ENCODE peak calls at places on chromosome 15, in five cellular contexts. One of them, this sample, is unnamed.

GRCh38 chr15:80210612-80211554 is 41.1 kb downstream of the CTXND1 start:
- ATAC-seq in naive thymus-derived CD4-positive, alpha-beta T cell: no peak
- ATAC-seq in pancreas: peak
- ATAC-seq in left lung: no peak
- ATAC-seq in heart right ventricle: no peak
- ATAC-seq in this sample: no peak

GRCh38 chr15:48459571-48460461 is 128.6 kb downstream of the DUT start:
- ATAC-seq in naive thymus-derived CD4-positive, alpha-beta T cell: no peak
- ATAC-seq in left lung: no peak
- ATAC-seq in pancreas: no peak
- ATAC-seq in heart right ventricle: no peak
- ATAC-seq in this sample: peak

GRCh38 chr15:82177291-82178010 is 85.1 kb downstream of the EFL1 start:
- ATAC-seq in left lung: peak
- ATAC-seq in heart right ventricle: no peak
- ATAC-seq in pancreas: no peak
- ATAC-seq in naive thymus-derived CD4-positive, alpha-beta T cell: no peak
- ATAC-seq in this sample: peak

GRCh38 chr15:29936353-29937049 is 114.2 kb upstream of the TJP1 start:
- ATAC-seq in pancreas: peak
- ATAC-seq in left lung: peak
- ATAC-seq in naive thymus-derived CD4-positive, alpha-beta T cell: no peak
- ATAC-seq in heart right ventricle: no peak
- ATAC-seq in this sample: no peak

GRCh38 chr15:34754674-34755418 is at the start of gene GJD2:
- ATAC-seq in left lung: peak
- ATAC-seq in naive thymus-derived CD4-positive, alpha-beta T cell: no peak
- ATAC-seq in heart right ventricle: no peak
- ATAC-seq in pancreas: peak
- ATAC-seq in this sample: no peak

GRCh38 chr15:48020166-48020565 is 100.6 kb upstream of the SLC24A5 start:
- ATAC-seq in naive thymus-derived CD4-positive, alpha-beta T cell: no peak
- ATAC-seq in pancreas: no peak
- ATAC-seq in left lung: no peak
- ATAC-seq in heart right ventricle: no peak
- ATAC-seq in this sample: no peak

GRCh38 chr15:75203908-75204263 is 2.2 kb downstream of the C15orf39 start:
- ATAC-seq in left lung: no peak
- ATAC-seq in naive thymus-derived CD4-positive, alpha-beta T cell: no peak
- ATAC-seq in pancreas: no peak
- ATAC-seq in heart right ventricle: no peak
- ATAC-seq in this sample: no peak

GRCh38 chr15:69116391-69116790 is 44.0 kb upstream of the GLCE start:
- ATAC-seq in naive thymus-derived CD4-positive, alpha-beta T cell: no peak
- ATAC-seq in pancreas: no peak
- ATAC-seq in left lung: no peak
- ATAC-seq in heart right ventricle: no peak
- ATAC-seq in this sample: no peak

GRCh38 chr15:57296473-57297162 is 79.7 kb upstream of the CGNL1 start:
- ATAC-seq in left lung: no peak
- ATAC-seq in naive thymus-derived CD4-positive, alpha-beta T cell: no peak
- ATAC-seq in heart right ventricle: no peak
- ATAC-seq in pancreas: peak
- ATAC-seq in this sample: no peak

GRCh38 chr15:68407886-68408500 is 24.0 kb downstream of the ITGA11 start:
- ATAC-seq in naive thymus-derived CD4-positive, alpha-beta T cell: no peak
- ATAC-seq in heart right ventricle: no peak
- ATAC-seq in pancreas: no peak
- ATAC-seq in left lung: no peak
- ATAC-seq in this sample: no peak

GRCh38 chr15:80531388-80532184 is 127.4 kb downstream of the ARNT2 start:
- ATAC-seq in left lung: peak
- ATAC-seq in naive thymus-derived CD4-positive, alpha-beta T cell: no peak
- ATAC-seq in heart right ventricle: no peak
- ATAC-seq in pancreas: no peak
- ATAC-seq in this sample: peak

GRCh38 chr15:74240002-74240568 is 4.0 kb downstream of the CCDC33 start:
- ATAC-seq in pancreas: peak
- ATAC-seq in left lung: peak
- ATAC-seq in heart right ventricle: peak
- ATAC-seq in naive thymus-derived CD4-positive, alpha-beta T cell: no peak
- ATAC-seq in this sample: peak

GRCh38 chr15:61198722-61199121 is 30.4 kb downstream of the RORA start:
- ATAC-seq in heart right ventricle: no peak
- ATAC-seq in left lung: no peak
- ATAC-seq in pancreas: no peak
- ATAC-seq in naive thymus-derived CD4-positive, alpha-beta T cell: no peak
- ATAC-seq in this sample: no peak

GRCh38 chr15:51917493-51917892 is 54.1 kb downstream of the LEO1 start:
- ATAC-seq in naive thymus-derived CD4-positive, alpha-beta T cell: no peak
- ATAC-seq in left lung: peak
- ATAC-seq in pancreas: peak
- ATAC-seq in heart right ventricle: peak
- ATAC-seq in this sample: no peak

GRCh38 chr15:56468271-56468912 is 3.5 kb upstream of the MNS1 start:
- ATAC-seq in naive thymus-derived CD4-positive, alpha-beta T cell: peak
- ATAC-seq in pancreas: no peak
- ATAC-seq in heart right ventricle: no peak
- ATAC-seq in left lung: peak
- ATAC-seq in this sample: no peak

GRCh38 chr15:68258684-68259083 is 18.9 kb upstream of the FEM1B start:
- ATAC-seq in left lung: no peak
- ATAC-seq in naive thymus-derived CD4-positive, alpha-beta T cell: peak
- ATAC-seq in heart right ventricle: no peak
- ATAC-seq in pancreas: no peak
- ATAC-seq in this sample: peak

GRCh38 chr15:100525894-100526512 is 2.7 kb downstream of the CERS3 start:
- ATAC-seq in heart right ventricle: peak
- ATAC-seq in left lung: no peak
- ATAC-seq in pancreas: peak
- ATAC-seq in naive thymus-derived CD4-positive, alpha-beta T cell: no peak
- ATAC-seq in this sample: peak

GRCh38 chr15:42447599-42447998 is 43.3 kb downstream of the ZNF106 start:
- ATAC-seq in naive thymus-derived CD4-positive, alpha-beta T cell: no peak
- ATAC-seq in pancreas: no peak
- ATAC-seq in heart right ventricle: peak
- ATAC-seq in left lung: no peak
- ATAC-seq in this sample: no peak

GRCh38 chr15:40443846-40444245 is 3.1 kb downstream of the BAHD1 start:
- ATAC-seq in left lung: no peak
- ATAC-seq in pancreas: no peak
- ATAC-seq in heart right ventricle: no peak
- ATAC-seq in naive thymus-derived CD4-positive, alpha-beta T cell: no peak
- ATAC-seq in this sample: no peak

GRCh38 chr15:78840661-78841060 is 29.4 kb upstream of the ADAMTS7 start:
- ATAC-seq in naive thymus-derived CD4-positive, alpha-beta T cell: peak
- ATAC-seq in pancreas: no peak
- ATAC-seq in heart right ventricle: peak
- ATAC-seq in left lung: peak
- ATAC-seq in this sample: peak

GRCh38 chr15:47900731-47901130 is 183.4 kb downstream of the SEMA6D start:
- ATAC-seq in heart right ventricle: no peak
- ATAC-seq in left lung: no peak
- ATAC-seq in pancreas: no peak
- ATAC-seq in naive thymus-derived CD4-positive, alpha-beta T cell: no peak
- ATAC-seq in this sample: no peak

GRCh38 chr15:86629957-86630356 is 550.3 kb downstream of the AGBL1 start:
- ATAC-seq in naive thymus-derived CD4-positive, alpha-beta T cell: no peak
- ATAC-seq in pancreas: no peak
- ATAC-seq in left lung: no peak
- ATAC-seq in heart right ventricle: no peak
- ATAC-seq in this sample: no peak

GRCh38 chr15:31308185-31308639 is 18.4 kb upstream of the KLF13 start:
- ATAC-seq in pancreas: no peak
- ATAC-seq in left lung: no peak
- ATAC-seq in heart right ventricle: no peak
- ATAC-seq in naive thymus-derived CD4-positive, alpha-beta T cell: no peak
- ATAC-seq in this sample: no peak

GRCh38 chr15:50803479-50803878 is 38.0 kb upstream of the SPPL2A start:
- ATAC-seq in left lung: no peak
- ATAC-seq in pancreas: no peak
- ATAC-seq in naive thymus-derived CD4-positive, alpha-beta T cell: no peak
- ATAC-seq in heart right ventricle: no peak
- ATAC-seq in this sample: no peak

GRCh38 chr15:65094294-65094995 is 17.9 kb downstream of the KBTBD13 start:
- ATAC-seq in naive thymus-derived CD4-positive, alpha-beta T cell: no peak
- ATAC-seq in pancreas: no peak
- ATAC-seq in left lung: peak
- ATAC-seq in heart right ventricle: peak
- ATAC-seq in this sample: peak

GRCh38 chr15:42736178-42736792 is 643 bp downstream of the CDAN1 start:
- ATAC-seq in naive thymus-derived CD4-positive, alpha-beta T cell: peak
- ATAC-seq in heart right ventricle: peak
- ATAC-seq in pancreas: peak
- ATAC-seq in left lung: peak
- ATAC-seq in this sample: peak

GRCh38 chr15:52309154-52309548 is 13.5 kb upstream of the MYO5C start:
- ATAC-seq in pancreas: peak
- ATAC-seq in heart right ventricle: peak
- ATAC-seq in left lung: no peak
- ATAC-seq in naive thymus-derived CD4-positive, alpha-beta T cell: no peak
- ATAC-seq in this sample: no peak

GRCh38 chr15:57550640-57551039 is 41.1 kb upstream of the MYZAP start:
- ATAC-seq in pancreas: peak
- ATAC-seq in naive thymus-derived CD4-positive, alpha-beta T cell: no peak
- ATAC-seq in heart right ventricle: peak
- ATAC-seq in left lung: peak
- ATAC-seq in this sample: peak

GRCh38 chr15:41505776-41506175 is 7.9 kb downstream of the LTK start:
- ATAC-seq in heart right ventricle: no peak
- ATAC-seq in left lung: no peak
- ATAC-seq in pancreas: no peak
- ATAC-seq in naive thymus-derived CD4-positive, alpha-beta T cell: no peak
- ATAC-seq in this sample: no peak

GRCh38 chr15:40054746-40055575 is 16.0 kb upstream of the SRP14 start:
- ATAC-seq in pancreas: peak
- ATAC-seq in naive thymus-derived CD4-positive, alpha-beta T cell: peak
- ATAC-seq in left lung: peak
- ATAC-seq in heart right ventricle: peak
- ATAC-seq in this sample: no peak

GRCh38 chr15:57953874-57954273 is 111.6 kb downstream of the ALDH1A2 start:
- ATAC-seq in heart right ventricle: peak
- ATAC-seq in naive thymus-derived CD4-positive, alpha-beta T cell: no peak
- ATAC-seq in pancreas: no peak
- ATAC-seq in left lung: no peak
- ATAC-seq in this sample: no peak

DNA sequence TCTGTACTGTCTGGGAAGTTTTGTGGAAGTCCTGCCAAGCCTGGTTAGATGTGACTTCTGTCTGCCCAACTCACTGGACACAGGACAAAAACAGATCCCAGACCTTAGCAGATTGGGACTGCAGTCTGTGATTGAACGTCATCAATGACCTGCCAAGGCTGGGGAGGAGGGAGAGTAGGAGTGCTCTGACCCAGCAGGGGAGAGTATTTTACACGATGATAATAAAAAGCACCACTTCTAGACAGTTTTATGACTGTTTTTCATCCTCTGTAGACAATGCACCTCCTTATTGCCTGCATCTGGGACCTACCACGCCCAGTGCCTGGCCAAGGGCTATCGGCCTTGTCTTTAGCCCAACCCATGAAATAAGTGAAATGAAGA is 102.3 kb upstream of the NR2E3 start:
- ATAC-seq in naive thymus-derived CD4-positive, alpha-beta T cell: no peak
- ATAC-seq in left lung: no peak
- ATAC-seq in heart right ventricle: peak
- ATAC-seq in pancreas: peak
- ATAC-seq in this sample: peak
- H3K27ac ChIP-seq in naive thymus-derived CD4-positive, alpha-beta T cell: no peak
- H3K27ac ChIP-seq in left lung: peak
- H3K27ac ChIP-seq in heart right ventricle: no peak
- H3K27ac ChIP-seq in pancreas: no peak
- H3K27ac ChIP-seq in this sample: peak

DNA sequence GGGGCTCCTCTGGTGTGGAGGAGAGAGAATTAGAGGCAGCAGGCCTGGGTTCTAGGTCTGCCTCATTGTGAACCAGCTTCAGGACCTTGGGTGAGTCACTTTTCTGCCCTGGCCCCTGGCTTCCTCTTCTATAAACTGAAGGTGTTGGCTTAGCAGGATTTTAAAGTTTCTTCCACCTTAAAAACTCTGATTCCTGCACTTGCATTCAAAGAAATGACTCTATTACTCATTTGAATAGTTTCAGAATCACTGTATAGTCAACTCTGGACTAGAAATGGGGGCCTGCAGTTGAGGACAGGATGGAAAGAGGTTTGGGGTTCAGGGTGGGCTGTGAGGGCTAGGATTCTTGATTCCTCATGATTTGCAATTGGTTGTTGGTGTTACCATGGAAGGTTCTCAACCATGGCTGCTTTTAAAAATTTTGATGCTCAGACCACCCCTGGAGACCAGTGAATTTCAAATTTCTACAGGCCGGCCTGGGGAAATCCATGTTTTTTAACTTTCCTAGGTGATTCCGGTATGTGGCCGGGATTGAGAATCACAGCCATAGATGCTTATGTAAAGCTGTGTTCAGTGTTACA is 19.9 kb downstream of the SMAD3 start:
- ATAC-seq in left lung: no peak
- ATAC-seq in heart right ventricle: no peak
- ATAC-seq in naive thymus-derived CD4-positive, alpha-beta T cell: peak
- ATAC-seq in pancreas: no peak
- ATAC-seq in this sample: no peak
- H3K27ac ChIP-seq in left lung: no peak
- H3K27ac ChIP-seq in heart right ventricle: peak
- H3K27ac ChIP-seq in naive thymus-derived CD4-positive, alpha-beta T cell: no peak
- H3K27ac ChIP-seq in pancreas: no peak
- H3K27ac ChIP-seq in this sample: no peak

GRCh38 chr15:77603616-77604406 is 28.9 kb downstream of the LINGO1 start:
- ATAC-seq in pancreas: no peak
- ATAC-seq in heart right ventricle: no peak
- ATAC-seq in left lung: no peak
- ATAC-seq in naive thymus-derived CD4-positive, alpha-beta T cell: no peak
- ATAC-seq in this sample: no peak
- H3K27ac ChIP-seq in pancreas: no peak
- H3K27ac ChIP-seq in heart right ventricle: no peak
- H3K27ac ChIP-seq in left lung: no peak
- H3K27ac ChIP-seq in naive thymus-derived CD4-positive, alpha-beta T cell: no peak
- H3K27ac ChIP-seq in this sample: no peak

DNA sequence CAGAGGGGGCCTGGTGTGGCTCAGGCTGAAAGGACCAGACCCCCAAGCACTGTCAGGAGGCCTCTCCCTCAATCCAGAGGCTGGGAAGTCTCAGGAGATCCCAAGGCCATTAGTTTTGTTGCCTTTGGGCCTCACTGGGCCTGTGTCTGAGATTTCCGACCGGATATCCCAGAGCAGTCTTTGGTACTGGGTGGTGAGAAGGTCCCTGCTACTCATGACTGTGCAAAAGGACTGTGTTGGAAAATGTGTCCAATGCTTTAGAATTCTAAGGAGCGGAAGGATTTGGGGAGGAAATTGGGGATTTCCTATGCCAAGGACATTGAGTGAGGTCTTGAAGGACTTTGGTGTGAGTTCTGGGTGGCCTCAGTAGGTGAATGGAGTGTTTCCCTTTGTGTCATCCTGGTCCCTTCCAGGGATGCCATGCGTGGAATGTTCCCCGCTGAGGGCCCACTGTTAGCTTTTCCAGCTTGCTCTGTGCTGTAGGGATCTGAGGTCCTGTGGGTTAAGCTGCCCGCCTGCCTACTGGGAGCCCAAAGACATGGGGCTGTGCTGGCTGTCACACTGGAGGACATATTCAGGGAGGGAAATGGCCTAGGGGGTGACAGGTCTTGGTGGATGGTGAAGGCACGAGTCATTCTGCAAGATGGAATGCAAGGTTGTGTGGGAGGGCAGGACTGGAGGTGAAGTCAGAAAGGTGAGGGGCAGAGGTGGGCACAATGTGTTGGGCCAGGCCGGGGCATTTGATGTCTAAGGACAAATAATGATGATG is 16.4 kb downstream of the SMAD6 start:
- ATAC-seq in heart right ventricle: no peak
- ATAC-seq in left lung: no peak
- ATAC-seq in naive thymus-derived CD4-positive, alpha-beta T cell: no peak
- ATAC-seq in pancreas: no peak
- ATAC-seq in this sample: no peak
- H3K27ac ChIP-seq in heart right ventricle: no peak
- H3K27ac ChIP-seq in left lung: no peak
- H3K27ac ChIP-seq in naive thymus-derived CD4-positive, alpha-beta T cell: no peak
- H3K27ac ChIP-seq in pancreas: no peak
- H3K27ac ChIP-seq in this sample: no peak